ENCODE peak calls at places on chromosomes 6 and 20, in eight cellular contexts. One of them, this sample, is unnamed.

GRCh38 chr20:36582821-36583220 is 9.4 kb downstream of the TGIF2 start:
- DNase-seq in BJ: no peak
- DNase-seq in cardiac fibroblast: no peak
- DNase-seq in fibroblast of pulmonary artery: no peak
- DNase-seq in neural crest cell: no peak
- DNase-seq in astrocyte of the spinal cord: no peak
- DNase-seq in endodermal cell: no peak
- DNase-seq in AG09309: no peak
- DNase-seq in this sample: no peak

GRCh38 chr20:53857723-53858236 is 212.6 kb downstream of the BCAS1 start:
- DNase-seq in BJ: no peak
- DNase-seq in cardiac fibroblast: no peak
- DNase-seq in fibroblast of pulmonary artery: no peak
- DNase-seq in neural crest cell: no peak
- DNase-seq in astrocyte of the spinal cord: no peak
- DNase-seq in endodermal cell: no peak
- DNase-seq in AG09309: no peak
- DNase-seq in this sample: no peak

GRCh38 chr20:58293453-58293852 is 16.1 kb upstream of the RAB22A start:
- DNase-seq in BJ: no peak
- DNase-seq in cardiac fibroblast: no peak
- DNase-seq in fibroblast of pulmonary artery: no peak
- DNase-seq in neural crest cell: peak; percentile 26
- DNase-seq in astrocyte of the spinal cord: no peak
- DNase-seq in endodermal cell: peak; percentile 72
- DNase-seq in AG09309: no peak
- DNase-seq in this sample: no peak

GRCh38 chr6:30744054-30744805 is at the start of gene IER3:
- DNase-seq in BJ: peak; percentile 64
- DNase-seq in cardiac fibroblast: peak; percentile 98
- DNase-seq in fibroblast of pulmonary artery: peak; percentile 97
- DNase-seq in neural crest cell: peak; percentile 62
- DNase-seq in astrocyte of the spinal cord: peak; percentile 93
- DNase-seq in endodermal cell: peak; percentile 98
- DNase-seq in AG09309: peak; percentile 69
- DNase-seq in this sample: peak; percentile 82

GRCh38 chr6:4010682-4011081 is 68.3 kb downstream of the FAM217A start:
- DNase-seq in BJ: no peak
- DNase-seq in cardiac fibroblast: no peak
- DNase-seq in fibroblast of pulmonary artery: no peak
- DNase-seq in neural crest cell: no peak
- DNase-seq in astrocyte of the spinal cord: no peak
- DNase-seq in endodermal cell: no peak
- DNase-seq in AG09309: no peak
- DNase-seq in this sample: no peak

GRCh38 chr6:105675715-105676397 is 273.0 kb upstream of the PREP start:
- DNase-seq in BJ: peak; percentile 90
- DNase-seq in cardiac fibroblast: peak; percentile 81
- DNase-seq in fibroblast of pulmonary artery: peak; percentile 23
- DNase-seq in neural crest cell: no peak
- DNase-seq in astrocyte of the spinal cord: peak; percentile 95
- DNase-seq in endodermal cell: no peak
- DNase-seq in AG09309: peak; percentile 89
- DNase-seq in this sample: no peak

GRCh38 chr6:43627008-43627825 is 1.8 kb downstream of the GTPBP2 start:
- DNase-seq in BJ: peak; percentile 83
- DNase-seq in cardiac fibroblast: peak; percentile 99
- DNase-seq in fibroblast of pulmonary artery: peak; percentile 97
- DNase-seq in neural crest cell: no peak
- DNase-seq in astrocyte of the spinal cord: peak; percentile 96
- DNase-seq in endodermal cell: no peak
- DNase-seq in AG09309: peak; percentile 96
- DNase-seq in this sample: no peak

GRCh38 chr20:36848078-36848660 is 27.8 kb upstream of the TLDC2 start:
- DNase-seq in BJ: peak; percentile 70
- DNase-seq in cardiac fibroblast: peak; percentile 88
- DNase-seq in fibroblast of pulmonary artery: peak; percentile 85
- DNase-seq in neural crest cell: no peak
- DNase-seq in astrocyte of the spinal cord: peak; percentile 88
- DNase-seq in endodermal cell: peak; percentile 44
- DNase-seq in AG09309: no peak
- DNase-seq in this sample: no peak

GRCh38 chr6:125742024-125742423 is 7.4 kb upstream of the HEY2 start:
- DNase-seq in BJ: no peak
- DNase-seq in cardiac fibroblast: no peak
- DNase-seq in fibroblast of pulmonary artery: no peak
- DNase-seq in neural crest cell: no peak
- DNase-seq in astrocyte of the spinal cord: no peak
- DNase-seq in endodermal cell: no peak
- DNase-seq in AG09309: no peak
- DNase-seq in this sample: no peak

GRCh38 chr6:163715846-163716245 is 301.3 kb downstream of the QKI start:
- DNase-seq in BJ: no peak
- DNase-seq in cardiac fibroblast: no peak
- DNase-seq in fibroblast of pulmonary artery: no peak
- DNase-seq in neural crest cell: no peak
- DNase-seq in astrocyte of the spinal cord: no peak
- DNase-seq in endodermal cell: no peak
- DNase-seq in AG09309: no peak
- DNase-seq in this sample: no peak

GRCh38 chr20:21377701-21378100 is 19.6 kb downstream of the NKX2-4 start:
- DNase-seq in BJ: no peak
- DNase-seq in cardiac fibroblast: no peak
- DNase-seq in fibroblast of pulmonary artery: no peak
- DNase-seq in neural crest cell: no peak
- DNase-seq in astrocyte of the spinal cord: no peak
- DNase-seq in endodermal cell: no peak
- DNase-seq in AG09309: no peak
- DNase-seq in this sample: no peak

GRCh38 chr6:128438311-128438916 is 82.0 kb downstream of the PTPRK start:
- DNase-seq in BJ: no peak
- DNase-seq in cardiac fibroblast: peak; percentile 17
- DNase-seq in fibroblast of pulmonary artery: peak; percentile 46
- DNase-seq in neural crest cell: no peak
- DNase-seq in astrocyte of the spinal cord: no peak
- DNase-seq in endodermal cell: no peak
- DNase-seq in AG09309: no peak
- DNase-seq in this sample: no peak

GRCh38 chr6:20433321-20433720 is 31.6 kb downstream of the E2F3 start:
- DNase-seq in BJ: no peak
- DNase-seq in cardiac fibroblast: no peak
- DNase-seq in fibroblast of pulmonary artery: no peak
- DNase-seq in neural crest cell: no peak
- DNase-seq in astrocyte of the spinal cord: no peak
- DNase-seq in endodermal cell: no peak
- DNase-seq in AG09309: no peak
- DNase-seq in this sample: no peak

GRCh38 chr20:10660661-10661060 is 13.1 kb downstream of the JAG1 start:
- DNase-seq in BJ: no peak
- DNase-seq in cardiac fibroblast: no peak
- DNase-seq in fibroblast of pulmonary artery: no peak
- DNase-seq in neural crest cell: no peak
- DNase-seq in astrocyte of the spinal cord: no peak
- DNase-seq in endodermal cell: peak; percentile 61
- DNase-seq in AG09309: no peak
- DNase-seq in this sample: no peak

GRCh38 chr6:44653761-44654218 is 266.3 kb downstream of the CDC5L start:
- DNase-seq in BJ: no peak
- DNase-seq in cardiac fibroblast: no peak
- DNase-seq in fibroblast of pulmonary artery: peak; percentile 25
- DNase-seq in neural crest cell: no peak
- DNase-seq in astrocyte of the spinal cord: peak; percentile 79
- DNase-seq in endodermal cell: no peak
- DNase-seq in AG09309: no peak
- DNase-seq in this sample: no peak

GRCh38 chr6:170289108-170289931 is 1.6 kb downstream of the DLL1 start:
- DNase-seq in BJ: no peak
- DNase-seq in cardiac fibroblast: no peak
- DNase-seq in fibroblast of pulmonary artery: no peak
- DNase-seq in neural crest cell: no peak
- DNase-seq in astrocyte of the spinal cord: no peak
- DNase-seq in endodermal cell: peak; percentile 80
- DNase-seq in AG09309: no peak
- DNase-seq in this sample: no peak

GRCh38 chr6:132130530-132131298 is 179.5 kb upstream of the CCN2 start:
- DNase-seq in BJ: peak; percentile 80
- DNase-seq in cardiac fibroblast: peak; percentile 75
- DNase-seq in fibroblast of pulmonary artery: peak; percentile 86
- DNase-seq in neural crest cell: no peak
- DNase-seq in astrocyte of the spinal cord: peak; percentile 86
- DNase-seq in endodermal cell: no peak
- DNase-seq in AG09309: peak; percentile 74
- DNase-seq in this sample: no peak
- TF ChIP-seq CTCF in BJ: no peak
- TF ChIP-seq CTCF in cardiac fibroblast: peak; percentile 18
- TF ChIP-seq CTCF in fibroblast of pulmonary artery: no peak
- TF ChIP-seq CTCF in neural crest cell: no peak
- TF ChIP-seq CTCF in astrocyte of the spinal cord: no peak
- TF ChIP-seq CTCF in endodermal cell: no peak
- TF ChIP-seq CTCF in AG09309: no peak
- TF ChIP-seq CTCF in this sample: no peak

DNA sequence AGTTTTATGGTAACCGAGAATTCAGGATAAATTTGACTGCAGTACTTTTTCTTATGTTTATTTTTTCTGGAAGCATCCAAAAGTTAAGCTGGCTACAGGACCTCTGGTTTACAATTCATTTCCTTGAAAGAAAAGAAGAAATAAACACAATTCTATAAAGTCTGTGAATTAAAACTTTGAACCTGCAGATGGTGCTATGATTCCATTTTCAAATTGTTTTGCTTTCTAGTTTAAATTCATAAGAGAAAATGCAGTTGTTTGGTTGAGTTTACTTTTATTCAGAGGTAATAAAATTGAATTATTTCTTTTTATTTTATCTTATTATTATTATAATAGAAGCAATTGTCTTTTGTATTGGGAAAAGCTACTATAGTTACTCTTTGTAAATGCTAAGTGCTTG is 1.8 kb upstream of the VIP start:
- DNase-seq in BJ: no peak
- DNase-seq in cardiac fibroblast: peak; percentile 53
- DNase-seq in fibroblast of pulmonary artery: peak; percentile 51
- DNase-seq in neural crest cell: no peak
- DNase-seq in astrocyte of the spinal cord: peak; percentile 21
- DNase-seq in endodermal cell: no peak
- DNase-seq in AG09309: no peak
- DNase-seq in this sample: no peak
- TF ChIP-seq CTCF in BJ: peak; percentile 3
- TF ChIP-seq CTCF in cardiac fibroblast: no peak
- TF ChIP-seq CTCF in fibroblast of pulmonary artery: peak; percentile 30
- TF ChIP-seq CTCF in neural crest cell: peak; percentile 58
- TF ChIP-seq CTCF in astrocyte of the spinal cord: no peak
- TF ChIP-seq CTCF in endodermal cell: peak; percentile 61
- TF ChIP-seq CTCF in AG09309: no peak
- TF ChIP-seq CTCF in this sample: no peak

GRCh38 chr6:73393278-73393677 is 1.4 kb upstream of the DDX43 start:
- DNase-seq in BJ: no peak
- DNase-seq in cardiac fibroblast: no peak
- DNase-seq in fibroblast of pulmonary artery: no peak
- DNase-seq in neural crest cell: no peak
- DNase-seq in astrocyte of the spinal cord: peak; percentile 8
- DNase-seq in endodermal cell: no peak
- DNase-seq in AG09309: no peak
- DNase-seq in this sample: no peak

GRCh38 chr6:73388433-73388799 is 6.2 kb upstream of the DDX43 start:
- DNase-seq in BJ: no peak
- DNase-seq in cardiac fibroblast: no peak
- DNase-seq in fibroblast of pulmonary artery: no peak
- DNase-seq in neural crest cell: no peak
- DNase-seq in astrocyte of the spinal cord: no peak
- DNase-seq in endodermal cell: no peak
- DNase-seq in AG09309: no peak
- DNase-seq in this sample: no peak

GRCh38 chr6:73389854-73390253 is 4.8 kb upstream of the DDX43 start:
- DNase-seq in BJ: no peak
- DNase-seq in cardiac fibroblast: no peak
- DNase-seq in fibroblast of pulmonary artery: no peak
- DNase-seq in neural crest cell: no peak
- DNase-seq in astrocyte of the spinal cord: no peak
- DNase-seq in endodermal cell: no peak
- DNase-seq in AG09309: no peak
- DNase-seq in this sample: no peak

GRCh38 chr6:73391735-73392134 is 2.9 kb upstream of the DDX43 start:
- DNase-seq in BJ: no peak
- DNase-seq in cardiac fibroblast: peak; percentile 18
- DNase-seq in fibroblast of pulmonary artery: no peak
- DNase-seq in neural crest cell: no peak
- DNase-seq in astrocyte of the spinal cord: no peak
- DNase-seq in endodermal cell: no peak
- DNase-seq in AG09309: no peak
- DNase-seq in this sample: no peak

GRCh38 chr6:73388800-73389512 is 5.7 kb upstream of the DDX43 start:
- DNase-seq in BJ: peak; percentile 15
- DNase-seq in cardiac fibroblast: peak; percentile 72
- DNase-seq in fibroblast of pulmonary artery: peak; percentile 67
- DNase-seq in neural crest cell: peak; percentile 57
- DNase-seq in astrocyte of the spinal cord: peak; percentile 64
- DNase-seq in endodermal cell: peak; percentile 94
- DNase-seq in AG09309: no peak
- DNase-seq in this sample: peak; percentile 51
- TF ChIP-seq CTCF in BJ: peak; percentile 85
- TF ChIP-seq CTCF in cardiac fibroblast: peak; percentile 82
- TF ChIP-seq CTCF in fibroblast of pulmonary artery: peak; percentile 77
- TF ChIP-seq CTCF in neural crest cell: peak; percentile 65
- TF ChIP-seq CTCF in astrocyte of the spinal cord: peak; percentile 85
- TF ChIP-seq CTCF in endodermal cell: peak; percentile 87
- TF ChIP-seq CTCF in AG09309: peak; percentile 81
- TF ChIP-seq CTCF in this sample: peak; percentile 34

DNA sequence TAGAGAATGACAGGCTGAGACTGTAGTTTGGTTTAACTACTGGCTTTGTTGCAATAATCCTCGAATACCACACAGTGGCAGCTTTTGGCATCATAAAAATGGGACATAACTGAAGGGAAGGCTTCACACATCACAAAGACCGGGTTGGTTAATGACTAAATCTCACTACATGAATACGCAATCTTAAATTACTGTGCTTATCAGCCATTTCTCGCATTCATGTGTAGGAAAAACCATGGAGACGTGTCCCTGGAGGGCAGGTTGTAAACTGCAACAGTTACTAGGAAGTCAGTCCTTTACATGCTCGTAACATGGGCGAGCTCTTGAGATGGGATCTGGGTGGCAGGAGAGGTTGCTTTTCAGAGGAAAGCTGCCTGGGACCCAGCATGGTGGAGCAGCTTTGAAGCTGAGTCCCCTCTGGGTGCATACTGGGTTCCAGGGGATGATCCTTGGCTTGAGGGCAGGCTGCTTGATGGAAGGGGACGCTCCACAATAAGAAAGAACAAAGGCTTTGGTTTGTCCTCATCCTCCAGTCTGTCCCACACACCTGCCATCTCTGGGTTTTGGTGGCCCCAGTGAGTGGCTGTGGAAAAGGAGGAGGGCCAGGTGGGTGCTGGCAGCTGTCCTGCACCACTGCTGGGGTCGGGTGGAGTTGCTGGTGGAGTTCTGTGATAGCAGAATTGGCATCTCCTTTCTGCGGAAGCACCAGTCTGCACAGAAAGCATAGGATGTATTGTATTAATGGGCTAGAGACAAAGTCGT is 2.1 kb downstream of the RPS21 start:
- DNase-seq in BJ: no peak
- DNase-seq in cardiac fibroblast: no peak
- DNase-seq in fibroblast of pulmonary artery: no peak
- DNase-seq in neural crest cell: no peak
- DNase-seq in astrocyte of the spinal cord: no peak
- DNase-seq in endodermal cell: no peak
- DNase-seq in AG09309: no peak
- DNase-seq in this sample: no peak
- TF ChIP-seq CTCF in BJ: no peak
- TF ChIP-seq CTCF in cardiac fibroblast: no peak
- TF ChIP-seq CTCF in fibroblast of pulmonary artery: no peak
- TF ChIP-seq CTCF in neural crest cell: peak; percentile 32
- TF ChIP-seq CTCF in astrocyte of the spinal cord: no peak
- TF ChIP-seq CTCF in endodermal cell: peak; percentile 54
- TF ChIP-seq CTCF in AG09309: no peak
- TF ChIP-seq CTCF in this sample: no peak